ENCODE peak calls at places on chromosomes 3 and 15, in seven cellular contexts. B is A172; U is iris pigment epithelial cell; W is neural crest cell; D is RPMI7951; N is CD4-positive, alpha-beta T cell; C is heart right ventricle. E is an unnamed sample.

GRCh38 chr3:29475305-29475825 is 194.5 kb downstream of the RBMS3 start:
- DNase-seq in B (no peak), U (no peak), W (no peak), D (no peak), N (no peak), C (no peak), E (no peak)

GRCh38 chr15:40990789-40991188 is 37.5 kb downstream of the CHAC1 start:
- DNase-seq in B (no peak), U (no peak), W (no peak), D (no peak), N (no peak), C (no peak), E (no peak)

GRCh38 chr3:155714295-155714718 is 30.6 kb downstream of the PLCH1 start:
- DNase-seq in B (no peak), U (no peak), W (no peak), D (no peak), N (no peak), C (no peak), E (no peak)

GRCh38 chr3:123218990-123219389 is 17.2 kb downstream of the SEC22A start:
- DNase-seq in B (no peak), U (no peak), W (no peak), D (no peak), N (no peak), C (no peak), E (no peak)

GRCh38 chr3:119322021-119322522 is 27.9 kb downstream of the ARHGAP31 start:
- DNase-seq in B (peak), U (peak), W (no peak), D (peak), N (no peak), C (no peak), E (no peak)

GRCh38 chr3:134378384-134378783 is 4.1 kb upstream of the AMOTL2 start:
- DNase-seq in B (no peak), U (no peak), W (no peak), D (peak), N (no peak), C (peak), E (no peak)

GRCh38 chr3:55309336-55309735 is 177.8 kb downstream of the WNT5A start:
- DNase-seq in B (no peak), U (peak), W (no peak), D (peak), N (no peak), C (no peak), E (no peak)

GRCh38 chr3:183626877-183627594 is 8.4 kb upstream of the KLHL24 start:
- DNase-seq in B (no peak), U (peak), W (no peak), D (no peak), N (no peak), C (peak), E (peak)

GRCh38 chr3:141105828-141106628 is 54.9 kb downstream of the SPSB4 start:
- DNase-seq in B (peak), U (peak), W (peak), D (peak), N (peak), C (no peak), E (peak)

GRCh38 chr15:85527907-85528306 is 147.5 kb downstream of the AKAP13 start:
- DNase-seq in B (no peak), U (peak), W (no peak), D (peak), N (no peak), C (no peak), E (peak)

GRCh38 chr15:62085740-62086139 is 19.0 kb downstream of the C2CD4A start:
- DNase-seq in B (no peak), U (no peak), W (no peak), D (no peak), N (no peak), C (no peak), E (no peak)

GRCh38 chr15:39976291-39977274 is 42.7 kb downstream of the EIF2AK4 start:
- DNase-seq in B (no peak), U (peak), W (peak), D (peak), N (no peak), C (peak), E (peak)

GRCh38 chr15:86555939-86556725 is 476.5 kb downstream of the AGBL1 start:
- DNase-seq in B (no peak), U (no peak), W (no peak), D (peak), N (no peak), C (no peak), E (no peak)

GRCh38 chr3:69698728-69699127 is 40.5 kb upstream of the MITF start:
- DNase-seq in B (peak), U (peak), W (no peak), D (no peak), N (no peak), C (no peak), E (no peak)

GRCh38 chr3:187281191-187281714 is 10.3 kb downstream of the MASP1 start:
- DNase-seq in B (no peak), U (peak), W (no peak), D (peak), N (no peak), C (no peak), E (no peak)

GRCh38 chr3:9866639-9867038 is 13.4 kb downstream of the CIDEC start:
- DNase-seq in B (no peak), U (peak), W (no peak), D (no peak), N (no peak), C (no peak), E (no peak)

GRCh38 chr15:72421484-72421883 is 23.4 kb downstream of the TMEM202 start:
- DNase-seq in B (no peak), U (peak), W (no peak), D (no peak), N (no peak), C (no peak), E (no peak)

GRCh38 chr3:8223766-8224165 is 277.9 kb upstream of the LMCD1 start:
- DNase-seq in B (no peak), U (peak), W (no peak), D (no peak), N (no peak), C (no peak), E (no peak)

GRCh38 chr3:4350789-4351163 is 47.6 kb downstream of the SETMAR start:
- DNase-seq in B (peak), U (peak), W (peak), D (peak), N (peak), C (no peak), E (no peak)

GRCh38 chr3:72164635-72164978 is 379.7 kb upstream of the PROK2 start:
- DNase-seq in B (no peak), U (no peak), W (no peak), D (no peak), N (no peak), C (no peak), E (no peak)

GRCh38 chr3:47652142-47652541 is 73.5 kb upstream of the CSPG5 start:
- DNase-seq in B (no peak), U (no peak), W (no peak), D (no peak), N (no peak), C (no peak), E (no peak)

GRCh38 chr3:138389144-138389601 is 40.8 kb downstream of the MRAS start:
- DNase-seq in B (no peak), U (peak), W (no peak), D (no peak), N (no peak), C (no peak), E (no peak)

GRCh38 chr3:48433472-48434118 is 3.7 kb upstream of the PLXNB1 start:
- DNase-seq in B (peak), U (peak), W (no peak), D (peak), N (no peak), C (no peak), E (peak)

GRCh38 chr3:181971424-181971823 is 259.7 kb downstream of the SOX2 start:
- DNase-seq in B (no peak), U (no peak), W (no peak), D (no peak), N (no peak), C (no peak), E (no peak)